ENCODE peak calls at places on chromosomes 16 and 17, in five cellular contexts. Y is dorsolateral prefrontal cortex, Q is omental fat pad, T is GM13977, R is HCT116. S is an unnamed sample.

GRCh38 chr17:35368086-35368824 is 5.2 kb downstream of the SLFN11 start:
- DNase-seq in Y (no peak), Q (no peak), T (peak; percentile 74), R (no peak), S (peak; percentile 80)

GRCh38 chr16:89924925-89925307 is 1.8 kb downstream of the TUBB3 start:
- DNase-seq in Y (no peak), Q (no peak), T (no peak), R (no peak), S (no peak)

GRCh38 chr16:12661656-12662172 is 142.0 kb downstream of the CPPED1 start:
- DNase-seq in Y (no peak), Q (no peak), T (no peak), R (peak; percentile 6), S (no peak)

GRCh38 chr17:78935419-78936323 is 10.5 kb upstream of the TIMP2 start:
- DNase-seq in Y (no peak), Q (no peak), T (no peak), R (no peak), S (no peak)

GRCh38 chr17:69012895-69013805 is 47.6 kb downstream of the ABCA9 start:
- DNase-seq in Y (no peak), Q (no peak), T (no peak), R (no peak), S (no peak)

GRCh38 chr17:7922499-7923289 is 6.6 kb upstream of the RNF227 start:
- DNase-seq in Y (peak; percentile 86), Q (peak; percentile 66), T (peak; percentile 86), R (no peak), S (peak; percentile 81)

GRCh38 chr17:19341211-19341631 is 21.3 kb downstream of the B9D1 start:
- DNase-seq in Y (no peak), Q (no peak), T (no peak), R (no peak), S (no peak)

GRCh38 chr16:64964126-64964540 is 157.7 kb downstream of the CDH11 start:
- DNase-seq in Y (no peak), Q (no peak), T (no peak), R (no peak), S (no peak)

GRCh38 chr16:57732011-57732410 is 3.6 kb upstream of the KATNB1 start:
- DNase-seq in Y (no peak), Q (no peak), T (no peak), R (no peak), S (no peak)

GRCh38 chr17:38871247-38871991 is 1.6 kb downstream of the LASP1 start:
- DNase-seq in Y (no peak), Q (peak; percentile 75), T (peak; percentile 66), R (no peak), S (peak; percentile 66)

GRCh38 chr17:71649986-71650385 is 470.8 kb upstream of the SOX9 start:
- DNase-seq in Y (no peak), Q (no peak), T (no peak), R (no peak), S (no peak)

GRCh38 chr17:69326302-69327059 is 452 bp downstream of the ABCA5 start:
- DNase-seq in Y (peak; percentile 17), Q (no peak), T (peak; percentile 17), R (no peak), S (no peak)

GRCh38 chr17:6427284-6427781 is 7.6 kb downstream of the AIPL1 start:
- DNase-seq in Y (no peak), Q (no peak), T (peak; percentile 55), R (no peak), S (peak; percentile 43)

GRCh38 chr17:8846768-8847211 is 20.7 kb downstream of the PIK3R6 start:
- DNase-seq in Y (no peak), Q (no peak), T (no peak), R (peak; percentile 67), S (no peak)

GRCh38 chr17:78330570-78331224 is 29.2 kb downstream of the SOCS3 start:
- DNase-seq in Y (no peak), Q (no peak), T (no peak), R (peak; percentile 67), S (no peak)

GRCh38 chr16:68445458-68445857 is 2.9 kb downstream of the SMPD3 start:
- DNase-seq in Y (peak; percentile 58), Q (no peak), T (peak; percentile 66), R (peak; percentile 43), S (peak; percentile 63)

GRCh38 chr17:44916781-44917241 is 1.5 kb upstream of the GFAP start:
- DNase-seq in Y (peak; percentile 74), Q (no peak), T (no peak), R (no peak), S (no peak)
- TF ChIP-seq CTCF in Y (no peak), Q (no peak), T (no peak), R (no peak), S (no peak)

DNA sequence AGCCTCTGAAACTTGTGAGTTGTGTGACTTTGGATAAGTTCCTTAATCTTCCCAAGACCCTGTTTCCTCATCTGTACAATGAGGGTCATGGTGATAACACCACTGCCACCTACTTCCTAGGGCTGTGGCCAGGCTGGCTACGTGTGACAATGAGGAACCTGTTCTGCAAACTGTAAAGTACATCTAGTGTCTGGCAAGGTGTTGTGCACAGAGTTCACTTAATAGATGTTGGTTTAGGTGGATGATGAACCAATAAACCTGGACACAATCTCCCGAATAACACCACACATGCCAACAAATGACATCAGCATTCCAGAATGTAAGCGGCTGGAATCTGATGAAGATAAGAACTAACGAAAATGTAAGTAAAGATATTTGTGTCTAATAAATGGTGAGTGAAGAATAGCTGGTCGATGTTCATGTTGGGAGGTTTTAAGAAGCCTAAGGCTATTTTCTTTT is 82.3 kb downstream of the MARCHF10 start:
- DNase-seq in Y (no peak), Q (no peak), T (no peak), R (no peak), S (no peak)
- TF ChIP-seq CTCF in Y (no peak), Q (no peak), T (no peak), R (no peak), S (no peak)

DNA sequence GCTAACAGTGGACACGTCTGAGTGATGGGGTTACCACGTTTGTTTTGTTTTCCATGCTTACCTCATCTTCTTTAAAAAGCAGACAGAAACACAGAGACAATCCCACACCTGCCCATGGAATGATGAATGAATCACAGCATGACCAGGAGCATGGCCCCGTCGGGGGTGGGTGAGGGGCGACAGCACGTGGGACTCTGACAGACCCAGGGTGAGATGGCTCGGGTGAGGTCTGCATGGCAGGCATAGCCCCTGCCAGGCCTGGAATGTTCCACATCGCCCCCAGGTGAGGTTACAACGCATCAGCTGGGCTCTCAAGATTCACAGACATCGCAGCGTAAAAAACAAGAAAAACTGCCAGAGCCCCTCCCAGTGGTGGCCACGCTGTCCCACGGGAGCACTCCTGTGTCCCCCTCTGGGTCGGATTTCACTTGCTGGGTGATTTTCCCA is 18.1 kb downstream of the SLC7A5 start:
- DNase-seq in Y (no peak), Q (no peak), T (no peak), R (no peak), S (no peak)
- TF ChIP-seq CTCF in Y (no peak), Q (no peak), T (no peak), R (no peak), S (no peak)

GRCh38 chr16:2058901-2059300 is 11.1 kb downstream of the TSC2 start:
- DNase-seq in Y (no peak), Q (no peak), T (no peak), R (no peak), S (no peak)
- TF ChIP-seq CTCF in Y (no peak), Q (no peak), T (no peak), R (no peak), S (no peak)

GRCh38 chr16:4309833-4310266 is 6.0 kb upstream of the GLIS2 start:
- DNase-seq in Y (no peak), Q (no peak), T (no peak), R (peak; percentile 61), S (peak; percentile 69)
- TF ChIP-seq CTCF in Y (peak; percentile 48), Q (no peak), T (peak; percentile 79), R (peak; percentile 90), S (peak; percentile 81)

GRCh38 chr16:83887088-83887487 is 11.8 kb upstream of the MLYCD start:
- DNase-seq in Y (peak; percentile 11), Q (no peak), T (no peak), R (peak; percentile 31), S (no peak)
- TF ChIP-seq CTCF in Y (peak; percentile 49), Q (no peak), T (peak; percentile 19), R (peak; percentile 77), S (no peak)

DNA sequence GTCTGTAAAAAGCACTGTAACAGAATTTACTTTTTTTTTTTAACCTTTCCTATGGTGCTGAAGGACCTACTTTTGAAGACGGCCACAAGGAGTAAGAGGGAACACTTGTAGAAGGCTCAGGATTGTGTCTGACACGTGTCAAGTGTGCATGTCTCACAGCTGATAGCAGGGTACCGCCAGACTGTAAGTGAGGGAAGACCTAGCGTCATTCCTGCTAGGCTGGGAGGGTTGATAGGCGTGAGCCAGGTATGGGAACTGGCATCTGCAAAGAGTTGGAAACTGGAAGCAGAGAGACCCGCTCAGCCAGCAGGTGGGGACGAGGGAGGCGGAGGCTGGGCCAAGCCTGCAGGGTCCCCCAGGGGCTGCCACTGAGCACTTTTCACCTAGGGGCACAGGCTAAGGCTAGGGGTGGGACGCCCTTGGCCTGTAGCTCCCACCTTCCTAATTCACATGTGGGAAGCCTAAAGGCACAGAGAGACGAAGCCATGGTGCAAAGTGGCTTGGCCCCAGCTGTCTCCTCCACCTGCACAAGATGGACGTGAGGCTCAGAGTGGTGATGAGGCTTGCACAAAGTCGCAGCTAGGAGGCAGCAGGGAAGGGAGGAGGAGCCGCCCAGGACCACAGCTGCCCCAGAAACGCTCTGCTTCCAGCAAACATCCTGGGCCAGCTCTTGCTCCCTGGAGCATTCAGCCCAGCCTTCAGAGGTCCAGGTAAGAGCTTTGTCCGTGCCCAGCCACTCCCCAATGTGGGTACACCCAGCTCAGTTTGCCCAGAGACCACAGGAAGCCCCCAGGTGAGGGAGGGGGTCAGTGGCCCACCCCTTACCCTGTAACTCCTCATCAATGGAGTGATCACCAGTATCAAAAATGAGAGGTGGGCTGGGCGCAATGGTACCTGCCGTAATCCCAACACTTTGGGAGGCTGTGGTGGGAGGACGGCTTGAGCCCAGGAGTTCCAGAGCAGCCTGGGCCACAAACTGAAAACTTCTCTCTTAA is 18.9 kb downstream of the VASN start:
- DNase-seq in Y (no peak), Q (no peak), T (no peak), R (no peak), S (no peak)
- TF ChIP-seq CTCF in Y (no peak), Q (no peak), T (no peak), R (no peak), S (no peak)

DNA sequence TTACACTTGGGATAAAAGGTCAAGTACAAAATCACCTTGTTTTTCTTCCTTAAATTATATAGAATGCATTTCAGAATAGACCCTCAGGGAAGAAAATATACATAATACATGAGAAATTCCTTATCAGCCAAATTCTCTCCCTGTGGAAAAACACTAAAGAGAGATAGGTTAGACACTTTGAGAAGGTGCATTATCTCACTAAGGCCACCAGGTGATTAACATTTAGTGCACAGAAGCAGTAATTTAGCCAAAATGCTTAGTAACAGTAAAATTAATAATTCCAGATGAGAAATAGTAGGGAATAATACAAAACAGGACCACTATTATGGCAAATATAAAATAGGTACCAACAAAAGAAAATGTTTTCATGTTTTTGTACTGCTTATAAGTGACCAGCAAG is 185.3 kb upstream of the C17orf78 start:
- DNase-seq in Y (no peak), Q (no peak), T (no peak), R (no peak), S (no peak)
- TF ChIP-seq CTCF in Y (peak; percentile 22), Q (no peak), T (no peak), R (peak; percentile 30), S (no peak)